ENCODE peak calls at places on chromosomes 1 and 21, in seven cellular contexts. N is endothelial cell, G is GDM1, K is AG04450, B is cardiac muscle cell, A is kidney tubule cell, H is RWPE1. W is an unnamed sample.

GRCh38 chr1:203632941-203633340 is 6.3 kb downstream of the ATP2B4 start:
- DNase-seq in N (no peak), G (no peak), K (no peak), B (no peak), A (no peak), H (peak; percentile 52), W (no peak)

GRCh38 chr21:16815228-16815627 is 697.6 kb upstream of the CXADR start:
- DNase-seq in N (no peak), G (no peak), K (no peak), B (no peak), A (no peak), H (no peak), W (peak; percentile 9)

GRCh38 chr1:241934181-241934815 is 23.3 kb upstream of the BECN2 start:
- DNase-seq in N (peak; percentile 43), G (no peak), K (no peak), B (peak; percentile 1), A (peak; percentile 80), H (no peak), W (no peak)

GRCh38 chr1:168970945-168971799 is 135.3 kb upstream of the ATP1B1 start:
- DNase-seq in N (no peak), G (no peak), K (no peak), B (no peak), A (no peak), H (no peak), W (no peak)

GRCh38 chr1:11143401-11143800 is 43.7 kb upstream of the EXOSC10 start:
- DNase-seq in N (no peak), G (no peak), K (no peak), B (no peak), A (no peak), H (no peak), W (no peak)

GRCh38 chr1:37574834-37575479 is 18.2 kb downstream of the DNALI1 start:
- DNase-seq in N (no peak), G (no peak), K (peak; percentile 58), B (peak; percentile 38), A (no peak), H (no peak), W (no peak)

GRCh38 chr1:23273450-23274133 is 56.3 kb upstream of the HTR1D start:
- DNase-seq in N (no peak), G (no peak), K (peak; percentile 70), B (peak; percentile 83), A (peak; percentile 77), H (peak; percentile 17), W (no peak)

GRCh38 chr1:28602536-28603439 is 10.7 kb downstream of the RAB42 start:
- DNase-seq in N (peak; percentile 67), G (peak; percentile 20), K (peak; percentile 55), B (peak; percentile 86), A (peak; percentile 82), H (peak; percentile 72), W (peak; percentile 56)

GRCh38 chr1:227886993-227887696 is 60.6 kb downstream of the WNT9A start:
- DNase-seq in N (peak; percentile 44), G (no peak), K (peak; percentile 30), B (peak; percentile 81), A (no peak), H (no peak), W (no peak)

GRCh38 chr1:220551001-220551400 is 23.1 kb downstream of the MARK1 start:
- DNase-seq in N (no peak), G (no peak), K (no peak), B (no peak), A (no peak), H (no peak), W (no peak)

GRCh38 chr1:217718873-217719272 is 87.7 kb downstream of the SPATA17 start:
- DNase-seq in N (no peak), G (no peak), K (no peak), B (no peak), A (peak; percentile 80), H (no peak), W (peak; percentile 39)

GRCh38 chr1:115283681-115284146 is 54.3 kb downstream of the NGF start:
- DNase-seq in N (no peak), G (no peak), K (no peak), B (no peak), A (no peak), H (no peak), W (no peak)

GRCh38 chr1:41560496-41560895 is 76.0 kb upstream of the EDN2 start:
- DNase-seq in N (no peak), G (no peak), K (no peak), B (no peak), A (no peak), H (no peak), W (no peak)